ENCODE peak calls at places on chromosomes 6 and 20, in ten cellular contexts. L, O, P, C, I, B, A, N, T and X are unnamed samples.
A peak's percentile ranks its signal among the peaks of the same experiment; 100 is the strongest.

GRCh38 chr6:42257614-42258013 is 40.0 kb upstream of the MRPS10 start:
- DNase-seq in O (no peak), P (no peak), N (no peak), L (no peak), B (no peak), T (no peak), C (no peak), I (no peak), A (no peak), X (no peak)

GRCh38 chr6:85756982-85757381 is 114.3 kb upstream of the SYNCRIP start:
- DNase-seq in P (no peak), N (no peak), A (no peak), C (no peak), T (no peak), L (no peak), B (no peak), I (no peak), O (peak; percentile 27), X (no peak)

GRCh38 chr20:52598306-52598705 is 373.9 kb upstream of the TSHZ2 start:
- DNase-seq in T (no peak), P (no peak), L (no peak), B (no peak), I (no peak), A (no peak), C (no peak), O (no peak), N (no peak), X (no peak)

GRCh38 chr20:34037767-34038166 is 44.1 kb downstream of the RALY start:
- DNase-seq in C (no peak), N (no peak), B (no peak), T (no peak), O (no peak), P (no peak), A (no peak), I (no peak), L (no peak), X (no peak)

GRCh38 chr6:39202166-39202565 is 27.1 kb downstream of the KCNK5 start:
- DNase-seq in C (no peak), I (no peak), O (no peak), N (no peak), P (no peak), L (no peak), T (no peak), B (no peak), A (no peak), X (no peak)

GRCh38 chr6:41937881-41938574 is 3.6 kb downstream of the CCND3 start:
- DNase-seq in T (peak; percentile 58), B (no peak), P (no peak), C (no peak), N (no peak), A (no peak), O (no peak), L (no peak), I (no peak), X (no peak)

GRCh38 chr20:51884561-51884960 is 82.2 kb upstream of the SALL4 start:
- DNase-seq in I (no peak), C (no peak), B (no peak), L (no peak), T (no peak), O (no peak), N (no peak), P (no peak), A (no peak), X (no peak)

GRCh38 chr20:38158701-38159325 is 6.3 kb downstream of the TGM2 start:
- DNase-seq in P (no peak), C (no peak), I (no peak), B (no peak), A (no peak), O (no peak), N (no peak), L (no peak), T (no peak), X (no peak)

GRCh38 chr20:57547250-57547649 is 13.7 kb upstream of the PCK1 start:
- DNase-seq in A (no peak), I (no peak), O (no peak), L (no peak), B (no peak), C (no peak), T (no peak), P (no peak), N (peak; percentile 61), X (peak; percentile 28)

GRCh38 chr6:29723666-29724588 is 693 bp downstream of the HLA-F start:
- DNase-seq in L (no peak), T (peak; percentile 82), I (peak; percentile 14), P (no peak), C (no peak), O (peak; percentile 42), A (peak; percentile 77), B (no peak), N (no peak), X (peak; percentile 19)

GRCh38 chr20:46145646-46146045 is 27.5 kb downstream of the CD40 start:
- DNase-seq in O (no peak), C (no peak), T (no peak), I (no peak), N (no peak), B (no peak), L (no peak), P (no peak), A (no peak), X (no peak)

GRCh38 chr6:45986746-45987274 is 28.9 kb downstream of the CLIC5 start:
- DNase-seq in I (no peak), L (no peak), O (no peak), B (no peak), C (no peak), P (no peak), T (no peak), N (no peak), A (no peak), X (no peak)

GRCh38 chr6:41371461-41371991 is 36.1 kb downstream of the NCR2 start:
- DNase-seq in N (no peak), O (peak; percentile 44), L (no peak), C (no peak), B (peak; percentile 38), T (no peak), I (no peak), A (no peak), P (no peak), X (no peak)

GRCh38 chr6:106448000-106448426 is 87.5 kb downstream of the CRYBG1 start:
- DNase-seq in B (no peak), T (peak; percentile 3), P (no peak), L (no peak), A (no peak), I (no peak), N (no peak), C (no peak), O (no peak), X (no peak)